ENCODE peak calls at places on chromosome 22, in seven cellular contexts. One of them, this sample, is unnamed.

GRCh38 chr22:42280140-42280539 is 9.7 kb upstream of the TCF20 start:
- DNase-seq in MCF 10A: no peak
- DNase-seq in uterus: no peak
- DNase-seq in GM23338: no peak
- DNase-seq in HFF-Myc: no peak
- DNase-seq in progenitor cell of endocrine pancreas: no peak
- DNase-seq in right lobe of liver: no peak
- DNase-seq in this sample: no peak

GRCh38 chr22:35446365-35446764 is 46.4 kb downstream of the MCM5 start:
- DNase-seq in progenitor cell of endocrine pancreas: no peak
- DNase-seq in uterus: peak; percentile 78
- DNase-seq in right lobe of liver: no peak
- DNase-seq in GM23338: no peak
- DNase-seq in MCF 10A: peak; percentile 74
- DNase-seq in HFF-Myc: peak; percentile 47
- DNase-seq in this sample: peak; percentile 92

GRCh38 chr22:35708917-35709316 is 8.8 kb upstream of the APOL5 start:
- DNase-seq in progenitor cell of endocrine pancreas: no peak
- DNase-seq in right lobe of liver: no peak
- DNase-seq in HFF-Myc: no peak
- DNase-seq in uterus: no peak
- DNase-seq in MCF 10A: no peak
- DNase-seq in GM23338: no peak
- DNase-seq in this sample: peak; percentile 53

GRCh38 chr22:36862251-36863242 is 1.7 kb downstream of the NCF4 start:
- DNase-seq in progenitor cell of endocrine pancreas: no peak
- DNase-seq in GM23338: no peak
- DNase-seq in uterus: no peak
- DNase-seq in right lobe of liver: no peak
- DNase-seq in MCF 10A: no peak
- DNase-seq in HFF-Myc: no peak
- DNase-seq in this sample: no peak

GRCh38 chr22:39253427-39254070 is 8.8 kb upstream of the PDGFB start:
- DNase-seq in uterus: peak; percentile 73
- DNase-seq in HFF-Myc: peak; percentile 52
- DNase-seq in progenitor cell of endocrine pancreas: no peak
- DNase-seq in right lobe of liver: no peak
- DNase-seq in MCF 10A: peak; percentile 91
- DNase-seq in GM23338: peak; percentile 50
- DNase-seq in this sample: peak; percentile 72

GRCh38 chr22:21443057-21443734 is 24.0 kb upstream of the TMEM191C start:
- DNase-seq in progenitor cell of endocrine pancreas: no peak
- DNase-seq in right lobe of liver: no peak
- DNase-seq in uterus: no peak
- DNase-seq in GM23338: no peak
- DNase-seq in MCF 10A: no peak
- DNase-seq in HFF-Myc: no peak
- DNase-seq in this sample: no peak

GRCh38 chr22:31091106-31091975 is 10.2 kb downstream of the SMTN start:
- DNase-seq in progenitor cell of endocrine pancreas: no peak
- DNase-seq in right lobe of liver: no peak
- DNase-seq in HFF-Myc: no peak
- DNase-seq in MCF 10A: no peak
- DNase-seq in GM23338: peak; percentile 30
- DNase-seq in uterus: peak; percentile 79
- DNase-seq in this sample: no peak

GRCh38 chr22:39431821-39432251 is 25.0 kb upstream of the MGAT3 start:
- DNase-seq in progenitor cell of endocrine pancreas: no peak
- DNase-seq in uterus: no peak
- DNase-seq in right lobe of liver: peak; percentile 49
- DNase-seq in HFF-Myc: no peak
- DNase-seq in GM23338: no peak
- DNase-seq in MCF 10A: no peak
- DNase-seq in this sample: peak; percentile 57

GRCh38 chr22:30717331-30717921 is 22.8 kb downstream of the OSBP2 start:
- DNase-seq in MCF 10A: peak; percentile 92
- DNase-seq in GM23338: no peak
- DNase-seq in HFF-Myc: peak; percentile 71
- DNase-seq in progenitor cell of endocrine pancreas: no peak
- DNase-seq in uterus: no peak
- DNase-seq in right lobe of liver: no peak
- DNase-seq in this sample: peak; percentile 64

GRCh38 chr22:44336962-44337657 is 24.4 kb upstream of the SHISAL1 start:
- DNase-seq in MCF 10A: no peak
- DNase-seq in uterus: no peak
- DNase-seq in GM23338: peak; percentile 38
- DNase-seq in progenitor cell of endocrine pancreas: no peak
- DNase-seq in right lobe of liver: no peak
- DNase-seq in HFF-Myc: no peak
- DNase-seq in this sample: no peak

GRCh38 chr22:44337658-44338004 is 24.9 kb upstream of the SHISAL1 start:
- DNase-seq in uterus: peak; percentile 81
- DNase-seq in HFF-Myc: no peak
- DNase-seq in right lobe of liver: no peak
- DNase-seq in progenitor cell of endocrine pancreas: no peak
- DNase-seq in MCF 10A: peak; percentile 83
- DNase-seq in GM23338: peak; percentile 60
- DNase-seq in this sample: peak; percentile 62

GRCh38 chr22:44335066-44335839 is 22.5 kb upstream of the SHISAL1 start:
- DNase-seq in right lobe of liver: no peak
- DNase-seq in HFF-Myc: no peak
- DNase-seq in MCF 10A: no peak
- DNase-seq in progenitor cell of endocrine pancreas: no peak
- DNase-seq in GM23338: no peak
- DNase-seq in uterus: no peak
- DNase-seq in this sample: no peak

GRCh38 chr22:44333847-44334635 is 21.3 kb upstream of the SHISAL1 start:
- DNase-seq in progenitor cell of endocrine pancreas: no peak
- DNase-seq in right lobe of liver: no peak
- DNase-seq in GM23338: no peak
- DNase-seq in uterus: no peak
- DNase-seq in MCF 10A: no peak
- DNase-seq in HFF-Myc: no peak
- DNase-seq in this sample: no peak

DNA sequence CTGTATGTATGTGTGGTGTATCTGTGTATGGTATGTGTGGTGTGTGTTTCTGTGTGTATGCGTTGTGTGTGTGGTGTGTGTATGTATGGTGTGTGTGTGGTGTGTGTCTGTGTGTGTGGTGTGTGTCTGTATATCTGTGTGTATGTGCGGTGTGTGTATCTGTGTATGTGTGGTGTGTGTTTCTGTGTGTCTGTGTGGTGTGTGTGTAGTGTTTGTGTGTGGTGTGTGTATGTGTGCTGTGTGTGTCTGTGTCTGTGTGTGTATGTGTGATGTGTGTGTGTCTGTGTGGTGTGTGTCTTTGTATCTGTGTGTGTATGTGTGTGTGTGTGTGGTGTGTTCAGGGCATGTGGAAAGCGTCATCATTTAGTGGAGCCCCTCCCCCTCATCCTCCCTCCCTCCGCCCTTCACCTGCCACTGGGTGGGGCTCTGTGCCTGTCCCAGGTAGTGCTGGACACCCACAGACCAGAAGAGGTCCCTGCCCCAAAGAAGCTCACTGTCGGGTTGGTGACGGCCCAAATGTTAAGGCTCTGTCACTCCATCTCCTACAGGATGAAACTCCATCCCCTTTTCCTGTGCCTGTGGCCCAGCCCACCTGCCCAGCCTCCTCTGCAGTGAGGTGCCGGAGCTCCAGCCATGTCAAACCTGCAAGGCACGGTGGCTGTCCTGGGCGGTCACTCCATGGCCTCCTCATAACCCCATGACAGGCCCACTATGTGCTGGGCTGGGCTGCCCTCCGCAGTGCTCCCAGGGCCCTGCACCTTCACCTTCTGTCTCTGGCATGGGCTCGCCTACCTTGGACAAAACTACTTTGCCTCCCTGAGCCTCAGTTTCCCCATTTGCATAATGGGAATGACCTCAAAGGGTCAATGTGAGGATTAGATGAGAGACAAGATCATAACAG is 23.4 kb upstream of the SHISAL1 start:
- DNase-seq in HFF-Myc: no peak
- DNase-seq in progenitor cell of endocrine pancreas: no peak
- DNase-seq in MCF 10A: peak; percentile 49
- DNase-seq in uterus: no peak
- DNase-seq in right lobe of liver: no peak
- DNase-seq in GM23338: peak; percentile 39
- DNase-seq in this sample: no peak
- TF ChIP-seq CTCF in HFF-Myc: no peak
- TF ChIP-seq CTCF in progenitor cell of endocrine pancreas: no peak
- TF ChIP-seq CTCF in MCF 10A: peak; percentile 17
- TF ChIP-seq CTCF in uterus: no peak
- TF ChIP-seq CTCF in right lobe of liver: no peak
- TF ChIP-seq CTCF in GM23338: no peak
- TF ChIP-seq CTCF in this sample: no peak

GRCh38 chr22:18118345-18118915 is 7.8 kb downstream of the TUBA8 start:
- DNase-seq in uterus: no peak
- DNase-seq in progenitor cell of endocrine pancreas: no peak
- DNase-seq in right lobe of liver: no peak
- DNase-seq in MCF 10A: no peak
- DNase-seq in HFF-Myc: no peak
- DNase-seq in GM23338: no peak
- DNase-seq in this sample: no peak

GRCh38 chr22:18120941-18121340 is 10.3 kb downstream of the TUBA8 start:
- DNase-seq in progenitor cell of endocrine pancreas: no peak
- DNase-seq in HFF-Myc: no peak
- DNase-seq in MCF 10A: no peak
- DNase-seq in GM23338: no peak
- DNase-seq in uterus: no peak
- DNase-seq in right lobe of liver: no peak
- DNase-seq in this sample: no peak

GRCh38 chr22:18122254-18122554 is 11.6 kb downstream of the TUBA8 start:
- DNase-seq in progenitor cell of endocrine pancreas: no peak
- DNase-seq in GM23338: no peak
- DNase-seq in right lobe of liver: no peak
- DNase-seq in uterus: no peak
- DNase-seq in MCF 10A: no peak
- DNase-seq in HFF-Myc: no peak
- DNase-seq in this sample: no peak

GRCh38 chr22:18121436-18122253 is 11.0 kb downstream of the TUBA8 start:
- DNase-seq in MCF 10A: no peak
- DNase-seq in GM23338: peak; percentile 52
- DNase-seq in progenitor cell of endocrine pancreas: no peak
- DNase-seq in HFF-Myc: no peak
- DNase-seq in right lobe of liver: no peak
- DNase-seq in uterus: no peak
- DNase-seq in this sample: no peak

GRCh38 chr22:18119409-18120110 is 9.0 kb downstream of the TUBA8 start:
- DNase-seq in HFF-Myc: no peak
- DNase-seq in GM23338: no peak
- DNase-seq in progenitor cell of endocrine pancreas: no peak
- DNase-seq in uterus: no peak
- DNase-seq in MCF 10A: peak; percentile 16
- DNase-seq in right lobe of liver: no peak
- DNase-seq in this sample: no peak
- TF ChIP-seq CTCF in HFF-Myc: no peak
- TF ChIP-seq CTCF in GM23338: no peak
- TF ChIP-seq CTCF in progenitor cell of endocrine pancreas: no peak
- TF ChIP-seq CTCF in uterus: no peak
- TF ChIP-seq CTCF in MCF 10A: no peak
- TF ChIP-seq CTCF in right lobe of liver: no peak
- TF ChIP-seq CTCF in this sample: no peak

DNA sequence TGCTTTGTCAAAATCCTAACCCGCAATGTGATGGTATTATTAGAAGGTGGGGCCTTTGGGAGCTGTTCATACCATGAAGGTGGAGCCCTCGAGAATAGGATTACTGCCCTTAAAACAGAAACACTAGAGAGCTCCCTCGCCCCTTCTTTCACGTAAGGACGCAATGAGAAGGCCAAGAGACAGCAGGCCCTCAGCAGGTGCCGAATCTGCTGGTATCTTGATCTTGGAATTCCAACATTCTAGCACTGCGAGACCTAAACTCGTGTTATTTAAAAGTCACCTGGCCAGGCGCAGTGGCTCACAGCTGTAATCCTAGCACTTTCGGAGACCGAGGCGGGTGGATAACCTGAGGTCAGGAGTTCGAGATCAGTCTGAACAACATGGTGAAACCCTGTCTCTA is 33.1 kb downstream of the LARGE1 start:
- DNase-seq in progenitor cell of endocrine pancreas: no peak
- DNase-seq in right lobe of liver: no peak
- DNase-seq in GM23338: peak; percentile 57
- DNase-seq in HFF-Myc: no peak
- DNase-seq in MCF 10A: no peak
- DNase-seq in uterus: no peak
- DNase-seq in this sample: no peak
- TF ChIP-seq CTCF in progenitor cell of endocrine pancreas: no peak
- TF ChIP-seq CTCF in right lobe of liver: no peak
- TF ChIP-seq CTCF in GM23338: no peak
- TF ChIP-seq CTCF in HFF-Myc: no peak
- TF ChIP-seq CTCF in MCF 10A: no peak
- TF ChIP-seq CTCF in uterus: no peak
- TF ChIP-seq CTCF in this sample: no peak

DNA sequence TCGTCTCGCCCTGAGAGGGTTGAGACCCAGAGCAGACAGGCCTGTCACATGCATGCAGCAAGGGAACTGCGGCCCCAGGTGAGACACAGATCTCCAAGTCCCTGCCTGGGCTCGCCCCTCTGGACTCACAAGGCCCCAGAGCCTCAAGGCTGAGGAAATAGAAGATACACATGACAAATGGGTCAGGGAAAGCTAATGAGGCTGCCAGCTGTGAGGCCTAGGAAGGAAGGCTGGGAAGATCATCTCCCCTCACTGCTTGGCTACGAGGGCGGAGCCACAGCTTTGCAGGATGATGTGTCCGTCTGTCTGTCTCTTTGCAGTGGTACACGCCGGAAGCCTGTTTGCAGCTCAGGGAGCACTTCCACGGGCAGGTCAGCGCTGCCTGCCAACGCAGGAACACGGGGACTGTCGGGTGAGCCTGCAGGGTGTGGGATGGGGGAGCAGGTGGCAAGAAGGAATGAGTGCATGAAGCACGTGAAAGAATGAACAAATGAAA is 4.5 kb downstream of the RAB36 start:
- DNase-seq in right lobe of liver: no peak
- DNase-seq in MCF 10A: no peak
- DNase-seq in HFF-Myc: no peak
- DNase-seq in GM23338: peak; percentile 60
- DNase-seq in uterus: no peak
- DNase-seq in progenitor cell of endocrine pancreas: no peak
- DNase-seq in this sample: no peak
- TF ChIP-seq CTCF in right lobe of liver: no peak
- TF ChIP-seq CTCF in MCF 10A: no peak
- TF ChIP-seq CTCF in HFF-Myc: no peak
- TF ChIP-seq CTCF in GM23338: no peak
- TF ChIP-seq CTCF in uterus: no peak
- TF ChIP-seq CTCF in progenitor cell of endocrine pancreas: no peak
- TF ChIP-seq CTCF in this sample: no peak